ENCODE peak calls at places on chromosomes 11 and 22, in eight cellular contexts. X is sigmoid colon, Q is stomach, T is transverse colon, W is endothelial cell of umbilical vein, E is GM23338, D is HL-60, J is H1. V is an unnamed sample.

GRCh38 chr11:12248330-12248729 is 129.0 kb upstream of the PARVA start:
- DNase-seq in X (peak), Q (peak), T (peak), W (peak), E (peak), D (no peak), J (no peak), V (no peak)

GRCh38 chr22:44360686-44361381 is 48.1 kb upstream of the SHISAL1 start:
- DNase-seq in X (peak), Q (peak), T (peak), W (peak), E (peak), D (no peak), J (no peak), V (peak)

GRCh38 chr11:125358254-125358840 is 137.7 kb downstream of the FEZ1 start:
- DNase-seq in X (no peak), Q (no peak), T (no peak), W (no peak), E (no peak), D (no peak), J (no peak), V (no peak)

GRCh38 chr11:131889146-131889577 is 518.7 kb downstream of the NTM start:
- DNase-seq in X (no peak), Q (no peak), T (no peak), W (no peak), E (peak), D (no peak), J (no peak), V (no peak)

GRCh38 chr11:13364388-13364787 is 86.8 kb downstream of the BMAL1 start:
- DNase-seq in X (no peak), Q (no peak), T (no peak), W (no peak), E (no peak), D (no peak), J (no peak), V (no peak)

GRCh38 chr22:19743081-19743480 is 17.5 kb upstream of the TBX1 start:
- DNase-seq in X (no peak), Q (no peak), T (no peak), W (no peak), E (no peak), D (no peak), J (no peak), V (no peak)

GRCh38 chr22:33116846-33117547 is 58.8 kb upstream of the SYN3 start:
- DNase-seq in X (no peak), Q (no peak), T (no peak), W (no peak), E (no peak), D (no peak), J (no peak), V (no peak)

GRCh38 chr11:64857485-64857884 is 13.0 kb upstream of the CDC42BPG start:
- DNase-seq in X (no peak), Q (no peak), T (no peak), W (no peak), E (no peak), D (no peak), J (no peak), V (no peak)

GRCh38 chr22:42459273-42460040 is 27.3 kb upstream of the NFAM1 start:
- DNase-seq in X (peak), Q (no peak), T (peak), W (no peak), E (peak), D (no peak), J (no peak), V (no peak)

GRCh38 chr11:108854366-108854765 is 189.5 kb downstream of the DDX10 start:
- DNase-seq in X (no peak), Q (no peak), T (no peak), W (peak), E (no peak), D (no peak), J (no peak), V (no peak)

GRCh38 chr11:69645801-69646492 is 5.0 kb downstream of the CCND1 start:
- DNase-seq in X (no peak), Q (no peak), T (no peak), W (no peak), E (no peak), D (no peak), J (no peak), V (peak)

GRCh38 chr11:120130991-120131760 is 6.7 kb downstream of the TRIM29 start:
- DNase-seq in X (peak), Q (no peak), T (peak), W (no peak), E (no peak), D (no peak), J (no peak), V (peak)

GRCh38 chr11:91921974-91922373 is 302.6 kb upstream of the FAT3 start:
- DNase-seq in X (no peak), Q (no peak), T (no peak), W (peak), E (no peak), D (no peak), J (no peak), V (no peak)

GRCh38 chr11:78179459-78180071 is 8.9 kb downstream of the KCTD21 start:
- DNase-seq in X (no peak), Q (no peak), T (no peak), W (no peak), E (no peak), D (no peak), J (no peak), V (no peak)

GRCh38 chr11:43944761-43945311 is 2.4 kb downstream of the C11orf96 start:
- DNase-seq in X (peak), Q (peak), T (peak), W (peak), E (peak), D (no peak), J (no peak), V (peak)

GRCh38 chr11:5369793-5370192 is 13.8 kb upstream of the OR51M1 start:
- DNase-seq in X (no peak), Q (no peak), T (no peak), W (peak), E (peak), D (no peak), J (no peak), V (no peak)

GRCh38 chr22:45934659-45935341 is 42.2 kb downstream of the WNT7B start:
- DNase-seq in X (no peak), Q (peak), T (no peak), W (no peak), E (no peak), D (no peak), J (no peak), V (no peak)

GRCh38 chr11:94473177-94473799 is 20.4 kb downstream of the MRE11 start:
- DNase-seq in X (no peak), Q (no peak), T (no peak), W (no peak), E (peak), D (no peak), J (no peak), V (no peak)

GRCh38 chr11:131763193-131763890 is 392.9 kb downstream of the NTM start:
- DNase-seq in X (no peak), Q (no peak), T (no peak), W (no peak), E (no peak), D (no peak), J (no peak), V (no peak)

GRCh38 chr11:45424781-45425180 is 138.6 kb upstream of the SYT13 start:
- DNase-seq in X (no peak), Q (no peak), T (no peak), W (no peak), E (no peak), D (no peak), J (no peak), V (no peak)

GRCh38 chr11:68411501-68411991 is 49.0 kb upstream of the PPP6R3 start:
- DNase-seq in X (no peak), Q (peak), T (peak), W (no peak), E (no peak), D (no peak), J (no peak), V (no peak)

GRCh38 chr11:33266418-33267215 is 9.4 kb downstream of the HIPK3 start:
- DNase-seq in X (no peak), Q (no peak), T (no peak), W (no peak), E (peak), D (no peak), J (no peak), V (no peak)

GRCh38 chr11:91305402-91305801 is 919.2 kb upstream of the FAT3 start:
- DNase-seq in X (no peak), Q (no peak), T (no peak), W (no peak), E (peak), D (no peak), J (peak), V (no peak)

GRCh38 chr11:1528710-1529109 is 42.1 kb upstream of the MOB2 start:
- DNase-seq in X (no peak), Q (no peak), T (no peak), W (no peak), E (no peak), D (no peak), J (no peak), V (no peak)

GRCh38 chr11:1531418-1531817 is 40.7 kb downstream of the DUSP8 start:
- DNase-seq in X (no peak), Q (no peak), T (no peak), W (no peak), E (no peak), D (no peak), J (no peak), V (no peak)

GRCh38 chr11:1529286-1529685 is 42.7 kb upstream of the MOB2 start:
- DNase-seq in X (no peak), Q (no peak), T (no peak), W (no peak), E (no peak), D (no peak), J (no peak), V (no peak)

GRCh38 chr11:1530686-1531256 is 41.3 kb downstream of the DUSP8 start:
- DNase-seq in X (no peak), Q (no peak), T (no peak), W (no peak), E (no peak), D (no peak), J (no peak), V (no peak)

GRCh38 chr11:1529774-1530173 is 42.3 kb downstream of the DUSP8 start:
- DNase-seq in X (no peak), Q (no peak), T (no peak), W (no peak), E (no peak), D (no peak), J (no peak), V (no peak)
- TF ChIP-seq CTCF in X (no peak), Q (no peak), T (no peak), W (no peak), E (no peak), D (no peak), J (peak), V (no peak)

DNA sequence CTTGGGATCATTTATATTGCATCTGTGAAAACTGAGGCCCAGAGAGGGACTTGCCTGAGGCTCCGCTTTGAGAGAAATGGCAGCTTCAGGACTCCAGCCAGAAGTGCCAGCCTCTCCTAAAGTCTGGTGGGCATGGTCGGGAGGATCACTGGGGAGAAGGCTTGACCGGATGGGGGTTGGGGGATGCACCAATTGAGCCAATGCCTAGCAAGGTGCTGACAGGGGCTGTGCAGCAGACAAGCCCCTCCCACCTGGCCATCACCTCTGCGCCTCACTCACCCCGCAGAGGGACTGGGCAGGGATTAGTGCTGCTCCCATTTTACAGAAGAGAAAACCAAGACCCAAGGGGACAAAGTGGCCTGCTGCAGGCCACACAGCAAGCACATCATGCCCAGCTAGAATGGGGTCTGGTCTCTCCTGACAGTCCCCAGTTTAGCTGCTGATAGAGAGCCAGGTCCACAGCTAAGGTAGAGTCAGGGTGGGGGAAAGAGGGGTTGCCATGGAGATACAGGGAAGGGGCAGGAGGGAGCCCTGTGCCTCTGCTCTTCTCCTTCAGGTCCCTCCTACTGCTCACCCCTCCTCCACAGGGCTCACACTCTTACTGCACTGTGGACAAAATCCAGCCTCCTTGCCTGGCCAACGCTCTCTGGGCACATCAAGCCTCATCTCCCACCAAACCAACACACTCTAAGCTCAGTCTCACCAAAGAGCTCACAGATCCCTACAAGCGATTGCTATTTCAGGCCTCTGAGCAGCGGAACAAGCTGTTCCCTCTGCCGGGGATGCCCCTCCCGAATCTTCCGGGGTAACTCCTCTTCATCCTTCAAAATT is 29.5 kb downstream of the TEF start:
- DNase-seq in X (peak), Q (no peak), T (no peak), W (no peak), E (no peak), D (no peak), J (no peak), V (no peak)
- TF ChIP-seq POLR2AphosphoS5 in X (peak), Q (peak), T (no peak), W (no peak), E (no peak), D (no peak), J (no peak), V (peak)

DNA sequence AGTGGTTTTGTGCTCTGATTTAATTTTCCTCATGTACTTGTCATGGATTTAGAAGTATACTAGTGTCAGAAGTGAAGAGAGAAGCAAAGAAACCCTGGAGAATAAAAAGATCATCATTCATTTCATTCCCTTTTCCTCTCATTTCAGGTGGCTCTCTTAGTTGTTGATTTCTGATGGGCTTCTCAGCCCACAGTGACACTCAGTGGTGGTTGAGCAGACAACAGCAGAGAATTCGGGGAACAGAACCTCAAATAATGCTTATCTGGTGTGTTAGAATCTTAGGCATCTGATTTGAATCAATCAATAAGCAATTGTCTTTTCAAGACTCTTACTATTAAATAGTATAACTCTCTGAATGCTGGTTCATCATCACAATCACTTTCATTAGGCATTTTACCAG is 1289.4 kb downstream of the FAM181B start:
- DNase-seq in X (no peak), Q (no peak), T (no peak), W (no peak), E (peak), D (no peak), J (no peak), V (no peak)
- TF ChIP-seq CTCF in X (no peak), Q (no peak), T (no peak), W (no peak), E (peak), D (no peak), J (peak), V (no peak)

DNA sequence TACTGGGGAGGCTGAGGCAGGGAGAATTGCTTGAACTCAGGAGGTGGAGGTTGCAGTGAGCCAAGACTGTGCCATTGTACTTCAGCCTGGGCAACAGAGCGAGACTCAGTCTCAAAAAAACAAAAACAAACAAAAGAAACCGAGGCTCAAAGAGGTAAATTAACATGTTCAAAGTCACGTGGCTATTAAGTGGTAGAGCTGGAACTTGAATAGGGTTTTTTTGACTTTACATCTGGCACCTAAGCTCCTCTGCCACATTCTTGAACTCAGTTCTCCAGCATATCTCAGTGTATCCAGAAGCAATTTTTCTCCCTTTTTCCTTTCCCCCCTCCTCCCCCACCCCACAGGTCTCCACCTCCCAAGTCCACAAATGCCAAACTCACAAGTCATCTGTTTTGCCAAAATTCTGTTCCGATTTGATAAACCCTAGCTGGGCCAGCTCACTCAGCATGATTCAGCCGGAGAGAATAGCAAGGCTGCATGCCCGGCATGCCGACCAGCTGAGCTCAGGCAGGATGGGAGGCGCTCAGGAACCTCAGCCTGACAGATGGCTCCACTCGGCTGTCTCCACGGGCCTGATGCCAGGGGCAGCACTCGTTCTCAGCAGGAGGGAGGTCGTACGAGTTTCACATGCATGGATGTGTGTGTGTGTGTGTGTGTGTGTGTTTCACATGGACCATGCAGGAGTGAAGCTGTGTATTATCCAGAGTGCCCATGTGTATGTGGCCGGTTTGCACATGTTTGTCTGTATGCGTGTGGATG is 63.2 kb upstream of the RRAS2 start:
- DNase-seq in X (peak), Q (peak), T (peak), W (peak), E (peak), D (no peak), J (peak), V (peak)
- TF ChIP-seq POLR2AphosphoS5 in X (peak), Q (peak), T (peak), W (peak), E (no peak), D (no peak), J (no peak), V (no peak)

GRCh38 chr22:25775501-25775900 is 33.5 kb downstream of the MYO18B start:
- DNase-seq in X (no peak), Q (no peak), T (no peak), W (no peak), E (peak), D (no peak), J (no peak), V (no peak)

GRCh38 chr22:25779426-25779825 is 37.4 kb downstream of the MYO18B start:
- DNase-seq in X (no peak), Q (no peak), T (no peak), W (no peak), E (no peak), D (no peak), J (no peak), V (no peak)

GRCh38 chr22:25777411-25777810 is 35.4 kb downstream of the MYO18B start:
- DNase-seq in X (no peak), Q (no peak), T (no peak), W (no peak), E (no peak), D (no peak), J (no peak), V (no peak)

GRCh38 chr22:25779890-25780289 is 37.9 kb downstream of the MYO18B start:
- DNase-seq in X (no peak), Q (no peak), T (no peak), W (no peak), E (no peak), D (no peak), J (no peak), V (no peak)

GRCh38 chr22:25777870-25778269 is 35.9 kb downstream of the MYO18B start:
- DNase-seq in X (no peak), Q (no peak), T (no peak), W (peak), E (peak), D (no peak), J (no peak), V (no peak)
- TF ChIP-seq CTCF in X (no peak), Q (no peak), T (peak), W (peak), E (peak), D (peak), J (no peak), V (no peak)

GRCh38 chr11:130762342-130763037 is 153.8 kb downstream of the SNX19 start:
- DNase-seq in X (no peak), Q (peak), T (no peak), W (no peak), E (no peak), D (no peak), J (no peak), V (no peak)
- TF ChIP-seq POLR2AphosphoS5 in X (no peak), Q (no peak), T (no peak), W (no peak), E (no peak), D (no peak), J (no peak), V (no peak)